ENCODE peak calls at places on chromosomes 7 and 10, in four cellular contexts. P is GM12878, Y is K562, I is HL-60. W is an unnamed sample.

GRCh38 chr7:69588773-69589172 is 9.5 kb upstream of the AUTS2 start:
- DNase-seq in P (no peak), Y (no peak), I (no peak), W (no peak)

GRCh38 chr7:36838616-36839015 is 114.3 kb upstream of the AOAH start:
- DNase-seq in P (no peak), Y (no peak), I (no peak), W (no peak)

GRCh38 chr10:95517536-95518454 is 43.4 kb downstream of the SORBS1 start:
- DNase-seq in P (no peak), Y (peak; percentile 75), I (no peak), W (no peak)

GRCh38 chr7:142568430-142569097 is 180.7 kb upstream of the PRSS1 start:
- DNase-seq in P (no peak), I (no peak), Y (no peak), W (no peak)

GRCh38 chr10:114437456-114438292 is 33.4 kb upstream of the AFAP1L2 start:
- DNase-seq in I (no peak), Y (no peak), P (no peak), W (no peak)

GRCh38 chr7:50329775-50330174 is 25.3 kb downstream of the IKZF1 start:
- DNase-seq in Y (no peak), P (no peak), I (no peak), W (no peak)

GRCh38 chr7:45979275-45980180 is 58.5 kb upstream of the IGFBP3 start:
- DNase-seq in Y (no peak), P (no peak), I (no peak), W (no peak)

GRCh38 chr10:31876616-31877352 is 51.8 kb downstream of the ARHGAP12 start:
- DNase-seq in Y (no peak), I (no peak), P (peak; percentile 34), W (no peak)

GRCh38 chr10:70379581-70380176 is 2.7 kb downstream of the LRRC20 start:
- DNase-seq in P (no peak), I (no peak), Y (peak; percentile 52), W (peak; percentile 46)

GRCh38 chr10:74968621-74969019 is 142.2 kb downstream of the KAT6B start:
- DNase-seq in I (no peak), Y (no peak), P (no peak), W (no peak)

GRCh38 chr10:13512564-13512963 is 16.2 kb downstream of the BEND7 start:
- DNase-seq in P (no peak), Y (no peak), I (no peak), W (no peak)

GRCh38 chr7:30923774-30924413 is 12.2 kb downstream of the AQP1 start:
- DNase-seq in I (no peak), P (no peak), Y (no peak), W (peak; percentile 5)

GRCh38 chr10:8158439-8159071 is 104.1 kb downstream of the GATA3 start:
- DNase-seq in P (no peak), Y (no peak), I (no peak), W (no peak)

GRCh38 chr7:17830206-17830605 is 110.1 kb downstream of the SNX13 start:
- DNase-seq in Y (no peak), P (no peak), I (peak; percentile 44), W (no peak)

GRCh38 chr10:6823770-6824169 is 243.7 kb upstream of the PRKCQ start:
- DNase-seq in P (no peak), I (no peak), Y (no peak), W (no peak)

GRCh38 chr7:5596046-5596895 is 172.6 kb upstream of the TNRC18 start:
- DNase-seq in Y (peak; percentile 94), P (no peak), I (no peak), W (peak; percentile 78)

GRCh38 chr10:53209941-53210611 is 437.5 kb upstream of the MBL2 start:
- DNase-seq in I (no peak), P (no peak), Y (no peak), W (no peak)

GRCh38 chr7:109062798-109063197 is 493.1 kb downstream of the DNAJB9 start:
- DNase-seq in Y (no peak), I (no peak), P (no peak), W (no peak)

GRCh38 chr7:155256761-155257481 is 40.8 kb upstream of the INSIG1 start:
- DNase-seq in I (no peak), Y (no peak), P (no peak), W (no peak)

GRCh38 chr7:3455826-3456444 is 154.9 kb downstream of the SDK1 start:
- DNase-seq in P (no peak), Y (no peak), I (no peak), W (no peak)

GRCh38 chr10:73998623-73999622 is 1.0 kb downstream of the VCL start:
- DNase-seq in I (peak; percentile 8), Y (peak; percentile 71), P (no peak), W (no peak)

GRCh38 chr7:70289067-70289466 is 690.8 kb downstream of the AUTS2 start:
- DNase-seq in I (no peak), Y (no peak), P (no peak), W (no peak)

GRCh38 chr10:122637371-122637770 is 62.3 kb downstream of the C10orf120 start:
- DNase-seq in I (no peak), Y (no peak), P (no peak), W (no peak)

GRCh38 chr10:51117794-51118193 is 43.5 kb downstream of the PRKG1 start:
- DNase-seq in P (no peak), Y (no peak), I (no peak), W (no peak)

GRCh38 chr7:128366290-128366689 is 4.8 kb upstream of the PRRT4 start:
- DNase-seq in Y (no peak), P (no peak), I (no peak), W (no peak)

GRCh38 chr7:102170417-102170970 is 116.2 kb upstream of the SH2B2 start:
- DNase-seq in I (no peak), Y (no peak), P (no peak), W (no peak)

GRCh38 chr7:148503900-148504487 is 86.6 kb upstream of the C7orf33 start:
- DNase-seq in P (no peak), Y (peak; percentile 53), I (no peak), W (no peak)

GRCh38 chr7:147535619-147536200 is 1054.9 kb upstream of the C7orf33 start:
- DNase-seq in I (no peak), P (no peak), Y (no peak), W (no peak)

GRCh38 chr7:28941633-28942032 is 16.5 kb downstream of the TRIL start:
- DNase-seq in I (no peak), Y (no peak), P (no peak), W (no peak)

GRCh38 chr10:132492323-132493035 is 45.1 kb upstream of the INPP5A start:
- DNase-seq in I (no peak), P (no peak), Y (no peak), W (no peak)

GRCh38 chr7:137399827-137400823 is 56.6 kb upstream of the PTN start:
- DNase-seq in Y (no peak), P (no peak), I (no peak), W (no peak)

GRCh38 chr10:31605426-31605825 is 286.4 kb downstream of the ZEB1 start:
- DNase-seq in Y (no peak), P (no peak), I (no peak), W (no peak)

GRCh38 chr7:131107343-131108211 is 220.1 kb upstream of the MKLN1 start:
- DNase-seq in P (no peak), Y (peak; percentile 86), I (peak; percentile 73), W (peak; percentile 64)

GRCh38 chr7:68613405-68613804 is 984.9 kb upstream of the AUTS2 start:
- DNase-seq in Y (no peak), P (no peak), I (no peak), W (no peak)

GRCh38 chr7:156379242-156380070 is 261.1 kb upstream of the RNF32 start:
- DNase-seq in P (no peak), Y (no peak), I (no peak), W (no peak)
- TF ChIP-seq POLR2AphosphoS5 in P (no peak), Y (no peak), I (no peak), W (no peak)

GRCh38 chr10:5654218-5654755 is 12.1 kb downstream of the ASB13 start:
- DNase-seq in I (no peak), Y (no peak), P (no peak), W (no peak)
- TF ChIP-seq SPI1 in I (no peak), Y (no peak), P (no peak), W (no peak)

GRCh38 chr7:38908759-38909335 is at the start of gene VPS41:
- DNase-seq in Y (peak; percentile 84), I (peak; percentile 81), P (peak; percentile 51), W (peak; percentile 60)
- TF ChIP-seq POLR2AphosphoS5 in Y (peak; percentile 78), I (peak; percentile 53), P (peak; percentile 73), W (no peak)

DNA sequence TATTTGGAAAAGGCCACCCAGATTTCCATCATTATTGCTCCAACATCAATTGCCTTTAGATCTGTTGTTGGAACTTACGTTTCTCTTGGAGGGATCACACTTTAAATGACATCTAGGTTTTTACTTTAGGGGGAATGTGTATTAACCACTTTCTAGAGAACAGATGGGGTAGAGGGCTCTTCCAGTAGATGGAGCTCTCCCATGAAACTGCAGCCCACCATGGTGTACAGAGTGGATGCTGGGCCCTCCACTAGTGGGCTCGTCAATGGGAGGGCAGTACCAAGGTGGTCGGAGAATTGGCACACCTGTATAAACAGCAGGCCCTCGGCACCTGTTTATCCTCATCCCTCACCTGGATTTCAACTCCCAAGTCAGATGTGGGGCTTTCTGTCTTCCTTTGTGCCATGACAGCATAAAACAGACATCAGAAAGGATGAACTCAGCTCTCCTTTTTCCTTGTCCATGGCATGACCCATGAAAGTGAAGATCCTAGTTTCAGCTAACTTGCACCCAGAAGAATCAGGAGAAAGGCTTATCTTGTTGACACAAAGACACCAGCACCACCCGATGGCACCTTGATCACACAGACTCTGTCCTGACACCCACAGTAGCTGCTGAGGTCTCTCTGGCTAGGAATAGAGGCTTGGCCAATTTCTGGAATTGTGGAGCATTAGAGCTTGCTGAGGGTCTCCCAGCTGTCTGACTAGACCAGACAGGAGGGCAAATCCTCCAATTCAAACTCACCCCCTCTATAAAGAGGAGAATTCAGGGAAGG is 150.5 kb downstream of the CYP26A1 start:
- DNase-seq in Y (no peak), I (no peak), P (peak; percentile 3), W (no peak)
- TF ChIP-seq SPI1 in Y (no peak), I (no peak), P (no peak), W (no peak)

GRCh38 chr10:98611432-98611831 is 164.7 kb upstream of the HPS1 start:
- DNase-seq in Y (no peak), P (no peak), I (no peak), W (no peak)
- TF ChIP-seq POLR2AphosphoS5 in Y (no peak), P (no peak), I (no peak), W (no peak)

DNA sequence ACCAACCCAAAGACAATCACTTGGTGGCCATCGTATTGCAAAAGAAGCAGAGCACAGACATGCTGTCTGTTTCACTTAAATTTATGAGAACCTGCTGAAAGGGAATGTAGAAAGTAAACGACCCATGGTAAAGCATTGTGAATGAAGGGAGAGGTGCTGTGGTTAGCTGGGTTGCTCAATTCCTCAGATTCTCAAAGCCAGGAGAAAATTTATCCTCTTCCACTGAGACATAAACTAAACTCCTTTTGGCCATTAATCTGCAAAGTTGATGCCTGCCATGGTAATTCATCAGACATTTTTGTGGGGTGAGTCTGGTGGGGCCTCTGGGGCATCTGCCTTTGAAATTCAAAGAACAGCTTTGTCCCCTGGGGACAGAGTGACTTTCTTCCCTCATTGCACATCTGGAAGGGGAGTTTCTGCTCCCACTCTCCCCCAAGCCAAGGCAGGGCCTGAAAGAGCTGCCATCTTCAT is 951.0 kb downstream of the LRMDA start:
- DNase-seq in Y (no peak), I (no peak), P (no peak), W (no peak)
- TF ChIP-seq SPI1 in Y (no peak), I (no peak), P (no peak), W (no peak)

GRCh38 chr7:111677848-111678247 is 115.6 kb upstream of the IMMP2L start:
- DNase-seq in I (peak; percentile 3), P (no peak), Y (no peak), W (no peak)
- TF ChIP-seq POLR2AphosphoS5 in I (no peak), P (no peak), Y (no peak), W (no peak)